ENCODE peak calls at places on chromosomes 13 and 19, in four cellular contexts. M is ovary, T is GM23248, C is heart left ventricle. S is an unnamed sample. For H3K9me3, the result is how much of the 10 kb centered on the place peaks cover.

GRCh38 chr19:44925114-44925891 is 10.9 kb downstream of the APOC1 start:
- DNase-seq in M (peak), T (peak), C (peak), S (peak)

GRCh38 chr19:40223135-40223822 is 3.2 kb downstream of the CCNP start:
- DNase-seq in M (no peak), T (no peak), C (no peak), S (no peak)

GRCh38 chr19:28836366-28836765 is 376.6 kb downstream of the UQCRFS1 start:
- DNase-seq in M (no peak), T (no peak), C (no peak), S (no peak)

GRCh38 chr13:25752957-25753540 is 298.8 kb downstream of the SHISA2 start:
- DNase-seq in M (no peak), T (peak), C (peak), S (no peak)

GRCh38 chr13:41637578-41637977 is 180.2 kb downstream of the RGCC start:
- DNase-seq in M (no peak), T (no peak), C (no peak), S (no peak)

GRCh38 chr19:14006766-14007562 is 844 bp upstream of the RFX1 start:
- DNase-seq in M (no peak), T (no peak), C (no peak), S (peak)

GRCh38 chr19:2877398-2878331 is 10.5 kb downstream of the ZNF556 start:
- DNase-seq in M (no peak), T (no peak), C (no peak), S (no peak)

GRCh38 chr19:10593820-10594637 is 6.9 kb upstream of the AP1M2 start:
- DNase-seq in M (peak), T (no peak), C (no peak), S (no peak)

GRCh38 chr19:7550987-7551761 is 15.7 kb downstream of the PNPLA6 start:
- DNase-seq in M (peak), T (peak), C (peak), S (peak)

GRCh38 chr19:39341122-39341719 is 1.0 kb upstream of the SAMD4B start:
- DNase-seq in M (no peak), T (peak), C (peak), S (peak)

GRCh38 chr13:89966524-89966923 is 1381.0 kb upstream of the MIR17HG start:
- DNase-seq in M (no peak), T (no peak), C (no peak), S (no peak)

GRCh38 chr19:11480081-11480926 is 542 bp downstream of the ELAVL3 start:
- DNase-seq in M (no peak), T (no peak), C (no peak), S (no peak)

GRCh38 chr13:101454767-101455166 is 2.3 kb downstream of the ITGBL1 start:
- DNase-seq in M (no peak), T (peak), C (no peak), S (no peak)

GRCh38 chr13:100533588-100534041 is 55.0 kb downstream of the GGACT start:
- DNase-seq in M (no peak), T (no peak), C (no peak), S (no peak)

GRCh38 chr19:7579182-7579581 is 16.5 kb upstream of the CAMSAP3 start:
- DNase-seq in M (no peak), T (no peak), C (no peak), S (no peak)

GRCh38 chr19:30743702-30744101 is 371.5 kb downstream of the ZNF536 start:
- DNase-seq in M (no peak), T (no peak), C (no peak), S (no peak)

GRCh38 chr19:4443188-4443587 is 14.4 kb downstream of the UBXN6 start:
- DNase-seq in M (no peak), T (no peak), C (no peak), S (no peak)

GRCh38 chr13:24348385-24348784 is 39.0 kb downstream of the C1QTNF9 start:
- DNase-seq in M (no peak), T (no peak), C (no peak), S (no peak)

GRCh38 chr13:48944221-48944620 is 31.5 kb upstream of the FNDC3A start:
- DNase-seq in M (no peak), T (peak), C (no peak), S (no peak)

GRCh38 chr13:90201198-90201597 is 1146.3 kb upstream of the MIR17HG start:
- DNase-seq in M (no peak), T (peak), C (peak), S (no peak)

GRCh38 chr19:45777395-45777961 is 4.8 kb downstream of the DMPK start:
- DNase-seq in M (no peak), T (no peak), C (no peak), S (no peak)

GRCh38 chr13:32073180-32073864 is 41.7 kb downstream of the FRY start:
- DNase-seq in M (no peak), T (no peak), C (no peak), S (no peak)

GRCh38 chr13:67283602-67284001 is 53.5 kb upstream of the PCDH9 start:
- DNase-seq in M (no peak), T (no peak), C (no peak), S (no peak)

GRCh38 chr13:43085545-43085944 is 62.2 kb downstream of the DNAJC15 start:
- DNase-seq in M (no peak), T (peak), C (no peak), S (no peak)

GRCh38 chr13:49495783-49496762 is at the start of gene PHF11:
- DNase-seq in M (peak), T (peak), C (peak), S (peak)

GRCh38 chr13:80086304-80086721 is 254.6 kb downstream of the SPRY2 start:
- DNase-seq in M (no peak), T (peak), C (no peak), S (no peak)

GRCh38 chr13:44692173-44692713 is 116.1 kb upstream of the TSC22D1 start:
- DNase-seq in M (no peak), T (no peak), C (no peak), S (no peak)

GRCh38 chr13:35927554-35927953 is 203.6 kb downstream of the DCLK1 start:
- DNase-seq in M (no peak), T (peak), C (no peak), S (no peak)

GRCh38 chr13:30576528-30576927 is 41.2 kb upstream of the USPL1 start:
- DNase-seq in M (no peak), T (no peak), C (peak), S (no peak)

GRCh38 chr19:55549500-55550320 is 4.4 kb upstream of the SBK3 start:
- DNase-seq in M (no peak), T (peak), C (peak), S (no peak)

GRCh38 chr13:65756071-65756671 is 1474.0 kb downstream of the PCDH9 start:
- DNase-seq in M (no peak), T (no peak), C (no peak), S (no peak)
- H3K9me3 ChIP-seq in M (under half), T (under half), C (under half), S (under half)

DNA sequence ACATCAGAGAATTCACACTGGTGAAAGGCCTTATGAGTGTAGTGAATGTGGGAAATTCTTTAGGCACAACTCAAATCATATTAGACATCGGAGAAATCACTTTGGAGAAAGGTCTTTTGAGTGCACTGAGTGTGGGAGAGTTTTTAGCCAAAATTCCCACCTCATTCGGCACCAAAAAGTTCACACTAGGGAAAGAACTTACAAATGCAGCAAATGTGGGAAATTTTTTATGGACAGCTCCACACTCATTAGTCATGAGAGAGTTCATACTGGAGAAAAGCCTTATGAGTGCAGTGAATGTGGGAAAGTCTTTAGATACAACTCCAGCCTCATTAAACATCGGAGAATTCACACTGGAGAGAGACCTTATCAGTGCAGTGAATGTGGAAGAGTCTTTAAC is 10.1 kb downstream of the ZNF17 start:
- DNase-seq in M (no peak), T (no peak), C (no peak), S (no peak)
- H3K9me3 ChIP-seq in M (under half), T (under half), C (under half), S (under half)

GRCh38 chr19:16022251-16022650 is 54.0 kb upstream of the TPM4 start:
- DNase-seq in M (no peak), T (no peak), C (no peak), S (no peak)

GRCh38 chr19:16022681-16023557 is 53.4 kb upstream of the TPM4 start:
- DNase-seq in M (no peak), T (no peak), C (no peak), S (no peak)

GRCh38 chr19:16021796-16022195 is 54.5 kb upstream of the TPM4 start:
- DNase-seq in M (no peak), T (no peak), C (no peak), S (no peak)

GRCh38 chr19:16024266-16025107 is 51.8 kb upstream of the TPM4 start:
- DNase-seq in M (no peak), T (no peak), C (no peak), S (no peak)

DNA sequence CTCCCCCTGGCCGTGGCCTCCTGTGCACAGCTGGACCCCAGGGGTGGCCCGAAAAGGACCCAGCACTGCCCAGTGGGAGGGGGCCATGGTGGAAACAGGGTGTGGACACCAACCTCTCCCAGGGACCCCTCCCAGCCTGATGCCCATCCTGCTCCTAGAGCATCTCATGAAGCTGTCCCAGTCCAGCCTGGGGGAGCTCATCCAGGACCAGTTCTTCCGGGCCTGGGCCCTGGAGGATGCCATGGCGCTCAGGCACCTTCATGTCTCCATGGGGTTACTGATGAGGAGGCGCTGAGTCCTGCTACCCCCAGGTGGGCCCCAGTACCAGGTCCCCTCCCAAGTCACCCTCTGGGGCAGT is 52.8 kb upstream of the TPM4 start:
- DNase-seq in M (no peak), T (no peak), C (no peak), S (no peak)
- H3K9me3 ChIP-seq in M (under half), T (under half), C (under half), S (under half)

GRCh38 chr19:43928820-43929219 is 6.3 kb downstream of the ZNF45 start:
- DNase-seq in M (no peak), T (no peak), C (no peak), S (no peak)

DNA sequence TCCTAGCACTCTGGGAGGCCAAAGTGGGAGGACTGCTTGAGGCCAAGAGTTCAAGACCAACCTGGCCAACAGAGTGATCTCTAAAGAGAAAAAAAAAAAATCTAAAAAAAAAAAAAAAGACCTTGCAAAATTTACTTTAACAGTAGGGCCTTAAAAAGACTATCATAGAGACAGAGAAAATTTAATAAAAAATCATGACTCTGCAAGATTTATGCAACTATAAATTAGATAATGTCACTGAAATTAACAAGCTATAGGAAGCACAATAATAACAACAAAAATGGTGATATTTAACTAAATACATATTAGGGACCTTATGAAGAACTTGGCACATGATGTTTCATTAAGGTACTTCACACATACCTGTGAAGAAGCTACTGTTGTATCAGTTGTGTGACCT is 11.2 kb downstream of the ZNF45 start:
- DNase-seq in M (no peak), T (no peak), C (no peak), S (no peak)
- H3K9me3 ChIP-seq in M (under half), T (under half), C (under half), S (under half)

DNA sequence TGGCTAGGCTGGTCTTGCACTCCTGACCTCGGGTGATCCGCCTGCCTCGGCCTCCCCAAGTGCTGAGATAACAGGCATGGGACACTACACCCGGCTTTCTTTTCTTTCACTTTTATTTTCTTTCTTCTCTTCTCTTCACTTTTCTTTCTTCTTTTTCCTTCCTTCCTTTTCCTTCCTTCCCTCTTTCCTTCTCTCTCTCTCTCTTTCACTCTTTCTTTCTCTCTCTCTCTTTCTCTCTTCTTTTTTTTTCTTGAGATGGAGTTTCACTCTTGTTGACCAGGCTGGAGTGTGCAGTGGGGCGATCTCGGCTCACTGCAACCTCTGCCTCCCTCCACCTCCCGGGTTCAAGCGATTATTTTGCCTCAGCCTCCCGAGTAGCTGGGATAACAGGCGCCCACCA is 812 bp upstream of the ZNF493 start:
- DNase-seq in M (no peak), T (no peak), C (no peak), S (no peak)
- H3K9me3 ChIP-seq in M (under half), T (under half), C (under half), S (under half)

S was measured in pancreas.